ENCODE peak calls at places on chromosome 20, in six cellular contexts. One of them, this sample, is unnamed. For H3K4me1, the result is how much of the 10 kb centered on the place peaks cover.

GRCh38 chr20:1269850-1270249 is 3.8 kb downstream of the SNPH start:
- DNase-seq in K562: no peak
- DNase-seq in GM12878: no peak
- DNase-seq in HCT116: no peak
- DNase-seq in HepG2: no peak
- DNase-seq in H1: no peak
- DNase-seq in this sample: no peak

GRCh38 chr20:18157102-18157501 is 19.4 kb downstream of the KAT14 start:
- DNase-seq in K562: no peak
- DNase-seq in GM12878: no peak
- DNase-seq in HCT116: no peak
- DNase-seq in HepG2: no peak
- DNase-seq in H1: no peak
- DNase-seq in this sample: no peak

GRCh38 chr20:56516631-56517030 is 7.9 kb upstream of the FAM209A start:
- DNase-seq in K562: no peak
- DNase-seq in GM12878: no peak
- DNase-seq in HCT116: no peak
- DNase-seq in HepG2: no peak
- DNase-seq in H1: no peak
- DNase-seq in this sample: no peak

GRCh38 chr20:56362833-56363413 is 4.1 kb downstream of the FAM210B start:
- DNase-seq in K562: peak
- DNase-seq in GM12878: no peak
- DNase-seq in HCT116: no peak
- DNase-seq in HepG2: no peak
- DNase-seq in H1: no peak
- DNase-seq in this sample: no peak

GRCh38 chr20:46132705-46133120 is 14.6 kb downstream of the CD40 start:
- DNase-seq in K562: peak
- DNase-seq in GM12878: no peak
- DNase-seq in HCT116: peak
- DNase-seq in HepG2: peak
- DNase-seq in H1: no peak
- DNase-seq in this sample: peak

GRCh38 chr20:722822-723644 is 45.3 kb downstream of the SLC52A3 start:
- DNase-seq in K562: no peak
- DNase-seq in GM12878: no peak
- DNase-seq in HCT116: no peak
- DNase-seq in HepG2: no peak
- DNase-seq in H1: no peak
- DNase-seq in this sample: no peak

GRCh38 chr20:50569864-50570836 is 60.0 kb downstream of the PTPN1 start:
- DNase-seq in K562: peak
- DNase-seq in GM12878: peak
- DNase-seq in HCT116: peak
- DNase-seq in HepG2: peak
- DNase-seq in H1: no peak
- DNase-seq in this sample: peak

GRCh38 chr20:58550661-58551060 is 35.5 kb upstream of the APCDD1L start:
- DNase-seq in K562: peak
- DNase-seq in GM12878: no peak
- DNase-seq in HCT116: no peak
- DNase-seq in HepG2: no peak
- DNase-seq in H1: no peak
- DNase-seq in this sample: no peak

GRCh38 chr20:17499041-17499440 is 32.1 kb downstream of the BFSP1 start:
- DNase-seq in K562: no peak
- DNase-seq in GM12878: no peak
- DNase-seq in HCT116: no peak
- DNase-seq in HepG2: no peak
- DNase-seq in H1: no peak
- DNase-seq in this sample: no peak

GRCh38 chr20:5482791-5483190 is 166.0 kb upstream of the PROKR2 start:
- DNase-seq in K562: no peak
- DNase-seq in GM12878: no peak
- DNase-seq in HCT116: no peak
- DNase-seq in HepG2: no peak
- DNase-seq in H1: no peak
- DNase-seq in this sample: no peak

GRCh38 chr20:35901678-35902544 is 52.4 kb downstream of the SCAND1 start:
- DNase-seq in K562: peak
- DNase-seq in GM12878: no peak
- DNase-seq in HCT116: peak
- DNase-seq in HepG2: peak
- DNase-seq in H1: no peak
- DNase-seq in this sample: no peak

GRCh38 chr20:38228436-38228835 is 32.1 kb downstream of the KIAA1755 start:
- DNase-seq in K562: peak
- DNase-seq in GM12878: no peak
- DNase-seq in HCT116: no peak
- DNase-seq in HepG2: no peak
- DNase-seq in H1: no peak
- DNase-seq in this sample: no peak

GRCh38 chr20:13515796-13516533 is 122.8 kb downstream of the TASP1 start:
- DNase-seq in K562: no peak
- DNase-seq in GM12878: no peak
- DNase-seq in HCT116: no peak
- DNase-seq in HepG2: no peak
- DNase-seq in H1: no peak
- DNase-seq in this sample: no peak

GRCh38 chr20:50431066-50431450 is 79.1 kb upstream of the PTPN1 start:
- DNase-seq in K562: no peak
- DNase-seq in GM12878: no peak
- DNase-seq in HCT116: no peak
- DNase-seq in HepG2: no peak
- DNase-seq in H1: no peak
- DNase-seq in this sample: no peak

GRCh38 chr20:13777171-13777601 is 7.5 kb downstream of the ESF1 start:
- DNase-seq in K562: no peak
- DNase-seq in GM12878: no peak
- DNase-seq in HCT116: peak
- DNase-seq in HepG2: no peak
- DNase-seq in H1: no peak
- DNase-seq in this sample: no peak

GRCh38 chr20:37223053-37223452 is 38.6 kb downstream of the GHRH start:
- DNase-seq in K562: no peak
- DNase-seq in GM12878: no peak
- DNase-seq in HCT116: no peak
- DNase-seq in HepG2: no peak
- DNase-seq in H1: no peak
- DNase-seq in this sample: no peak

GRCh38 chr20:373171-373890 is 7.2 kb upstream of the TRIB3 start:
- DNase-seq in K562: peak
- DNase-seq in GM12878: no peak
- DNase-seq in HCT116: peak
- DNase-seq in HepG2: peak
- DNase-seq in H1: no peak
- DNase-seq in this sample: no peak

GRCh38 chr20:47974234-47974878 is 189.1 kb upstream of the SULF2 start:
- DNase-seq in K562: no peak
- DNase-seq in GM12878: no peak
- DNase-seq in HCT116: no peak
- DNase-seq in HepG2: no peak
- DNase-seq in H1: no peak
- DNase-seq in this sample: no peak

GRCh38 chr20:37999526-38000263 is 33.6 kb downstream of the TTI1 start:
- DNase-seq in K562: no peak
- DNase-seq in GM12878: no peak
- DNase-seq in HCT116: no peak
- DNase-seq in HepG2: no peak
- DNase-seq in H1: no peak
- DNase-seq in this sample: no peak

GRCh38 chr20:50625986-50626677 is 65.2 kb downstream of the RIPOR3 start:
- DNase-seq in K562: peak
- DNase-seq in GM12878: no peak
- DNase-seq in HCT116: peak
- DNase-seq in HepG2: peak
- DNase-seq in H1: no peak
- DNase-seq in this sample: peak

GRCh38 chr20:24370249-24370648 is 99.2 kb upstream of the SYNDIG1 start:
- DNase-seq in K562: no peak
- DNase-seq in GM12878: no peak
- DNase-seq in HCT116: no peak
- DNase-seq in HepG2: peak
- DNase-seq in H1: no peak
- DNase-seq in this sample: no peak

GRCh38 chr20:24365685-24366084 is 103.7 kb upstream of the SYNDIG1 start:
- DNase-seq in K562: no peak
- DNase-seq in GM12878: no peak
- DNase-seq in HCT116: no peak
- DNase-seq in HepG2: no peak
- DNase-seq in H1: no peak
- DNase-seq in this sample: no peak

GRCh38 chr20:24370911-24371695 is 98.3 kb upstream of the SYNDIG1 start:
- DNase-seq in K562: no peak
- DNase-seq in GM12878: no peak
- DNase-seq in HCT116: no peak
- DNase-seq in HepG2: no peak
- DNase-seq in H1: no peak
- DNase-seq in this sample: no peak

GRCh38 chr20:24366605-24367004 is 102.8 kb upstream of the SYNDIG1 start:
- DNase-seq in K562: no peak
- DNase-seq in GM12878: no peak
- DNase-seq in HCT116: no peak
- DNase-seq in HepG2: no peak
- DNase-seq in H1: no peak
- DNase-seq in this sample: no peak

GRCh38 chr20:24368253-24368652 is 101.2 kb upstream of the SYNDIG1 start:
- DNase-seq in K562: no peak
- DNase-seq in GM12878: no peak
- DNase-seq in HCT116: no peak
- DNase-seq in HepG2: no peak
- DNase-seq in H1: no peak
- DNase-seq in this sample: no peak
- TF ChIP-seq ZNF274 in K562: no peak
- TF ChIP-seq ZNF274 in GM12878: no peak
- TF ChIP-seq ZNF274 in HCT116: no peak
- TF ChIP-seq ZNF274 in HepG2: no peak
- TF ChIP-seq ZNF274 in H1: no peak
- TF ChIP-seq ZNF274 in this sample: no peak

GRCh38 chr20:8306916-8307315 is 174.8 kb downstream of the PLCB1 start:
- DNase-seq in K562: no peak
- DNase-seq in GM12878: no peak
- DNase-seq in HCT116: no peak
- DNase-seq in HepG2: no peak
- DNase-seq in H1: no peak
- DNase-seq in this sample: no peak
- H3K4me1 ChIP-seq in K562: under half
- H3K4me1 ChIP-seq in GM12878: under half
- H3K4me1 ChIP-seq in HCT116: under half
- H3K4me1 ChIP-seq in HepG2: under half
- H3K4me1 ChIP-seq in H1: under half
- H3K4me1 ChIP-seq in this sample: under half

DNA sequence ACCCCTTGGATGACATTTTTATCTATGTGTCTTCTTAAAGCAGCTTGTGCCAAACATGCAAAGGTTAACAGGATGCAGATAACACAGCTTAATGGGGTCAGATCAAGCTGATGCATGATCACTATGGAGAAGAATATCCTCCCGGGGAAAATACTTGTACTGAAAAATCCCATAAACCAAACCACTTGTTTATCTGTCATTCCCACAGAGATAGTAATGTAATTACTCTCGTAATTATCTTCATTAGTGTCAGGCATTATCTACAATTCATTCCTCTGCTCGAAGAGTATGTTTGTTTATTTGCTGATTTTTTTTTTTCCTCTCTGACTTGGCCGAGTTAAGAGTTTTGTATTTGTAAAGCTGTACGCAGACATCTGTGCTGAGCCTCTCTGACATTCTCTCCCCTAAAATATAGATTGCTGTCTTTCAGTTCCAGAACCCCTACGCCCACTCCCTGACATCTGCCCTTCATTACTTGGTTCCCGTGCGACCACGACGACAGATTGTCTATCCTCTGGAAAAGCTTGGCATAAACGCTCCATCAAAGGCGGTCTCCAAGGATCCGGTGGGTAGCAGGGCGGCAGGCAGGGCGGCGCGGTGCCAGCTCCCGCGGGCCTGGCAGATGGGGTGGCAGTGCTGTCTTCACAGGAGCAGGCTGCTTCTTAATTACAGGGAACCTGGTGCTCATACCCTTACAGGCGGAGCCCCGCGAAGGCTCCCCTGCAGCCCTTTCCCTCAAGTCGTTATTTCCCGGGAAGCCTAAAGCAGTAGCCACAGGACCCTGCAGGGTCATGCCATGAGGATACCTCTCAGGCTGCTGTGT is 147.2 kb downstream of the CFAP61 start:
- DNase-seq in K562: no peak
- DNase-seq in GM12878: no peak
- DNase-seq in HCT116: no peak
- DNase-seq in HepG2: no peak
- DNase-seq in H1: no peak
- DNase-seq in this sample: no peak
- TF ChIP-seq ZNF274 in K562: no peak
- TF ChIP-seq ZNF274 in GM12878: no peak
- TF ChIP-seq ZNF274 in HCT116: no peak
- TF ChIP-seq ZNF274 in HepG2: no peak
- TF ChIP-seq ZNF274 in H1: no peak
- TF ChIP-seq ZNF274 in this sample: no peak

GRCh38 chr20:43398676-43399324 is 58.9 kb upstream of the SRSF6 start:
- DNase-seq in K562: no peak
- DNase-seq in GM12878: no peak
- DNase-seq in HCT116: no peak
- DNase-seq in HepG2: no peak
- DNase-seq in H1: no peak
- DNase-seq in this sample: no peak

GRCh38 chr20:43393072-43393471 is 64.6 kb upstream of the SRSF6 start:
- DNase-seq in K562: no peak
- DNase-seq in GM12878: no peak
- DNase-seq in HCT116: no peak
- DNase-seq in HepG2: no peak
- DNase-seq in H1: no peak
- DNase-seq in this sample: no peak

GRCh38 chr20:43392561-43392960 is 65.1 kb upstream of the SRSF6 start:
- DNase-seq in K562: no peak
- DNase-seq in GM12878: no peak
- DNase-seq in HCT116: no peak
- DNase-seq in HepG2: no peak
- DNase-seq in H1: no peak
- DNase-seq in this sample: no peak

DNA sequence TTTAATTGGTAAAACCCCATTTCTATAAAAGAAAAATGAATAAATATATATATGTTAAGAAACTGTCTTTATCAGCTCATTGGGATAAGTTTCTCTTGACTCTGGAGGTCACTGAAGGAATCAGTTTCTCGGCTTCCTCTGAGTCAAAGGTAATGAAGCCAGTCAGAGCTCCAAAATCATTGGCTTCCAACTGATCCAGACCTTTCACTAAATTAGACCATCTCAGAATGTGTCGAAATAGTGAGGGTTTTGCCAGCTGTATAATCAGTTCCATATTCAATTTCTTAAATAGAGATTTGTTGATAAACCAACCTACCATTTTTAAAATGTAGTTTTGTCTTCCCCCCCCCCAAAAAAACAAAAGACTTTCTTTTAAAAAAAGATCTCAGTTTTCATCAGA is 60.5 kb upstream of the SRSF6 start:
- DNase-seq in K562: no peak
- DNase-seq in GM12878: no peak
- DNase-seq in HCT116: no peak
- DNase-seq in HepG2: no peak
- DNase-seq in H1: no peak
- DNase-seq in this sample: no peak
- H3K4me1 ChIP-seq in K562: under half
- H3K4me1 ChIP-seq in GM12878: under half
- H3K4me1 ChIP-seq in HCT116: under half
- H3K4me1 ChIP-seq in HepG2: under half
- H3K4me1 ChIP-seq in H1: under half
- H3K4me1 ChIP-seq in this sample: under half

GRCh38 chr20:3798405-3798768 is 2.3 kb downstream of the CDC25B start:
- DNase-seq in K562: no peak
- DNase-seq in GM12878: no peak
- DNase-seq in HCT116: no peak
- DNase-seq in HepG2: no peak
- DNase-seq in H1: no peak
- DNase-seq in this sample: no peak
- TF ChIP-seq ZNF274 in K562: no peak
- TF ChIP-seq ZNF274 in GM12878: no peak
- TF ChIP-seq ZNF274 in HCT116: no peak
- TF ChIP-seq ZNF274 in HepG2: no peak
- TF ChIP-seq ZNF274 in H1: no peak
- TF ChIP-seq ZNF274 in this sample: no peak

This sample was measured in NT2/D1.